ENCODE peak calls at places on chromosome 5, in seven cellular contexts. L is Panc1, T is neural crest cell, Y is endothelial cell, V is BJ, S is hepatocyte, C is progenitor cell of endocrine pancreas. Q is an unnamed sample.

GRCh38 chr5:3996871-3997410 is 401.3 kb downstream of the IRX1 start:
- DNase-seq in C (no peak), Y (no peak), S (no peak), L (no peak), T (no peak), V (no peak), Q (peak; percentile 33)

GRCh38 chr5:6026766-6027165 is 351.6 kb downstream of the MED10 start:
- DNase-seq in Y (no peak), L (no peak), S (no peak), T (no peak), V (no peak), C (no peak), Q (no peak)

GRCh38 chr5:71882826-71883744 is 164.0 kb downstream of the CARTPT start:
- DNase-seq in S (no peak), T (no peak), C (no peak), V (peak; percentile 53), L (no peak), Y (no peak), Q (no peak)

GRCh38 chr5:134084570-134084969 is 29.9 kb upstream of the TCF7 start:
- DNase-seq in C (no peak), T (no peak), Y (no peak), S (no peak), L (no peak), V (no peak), Q (no peak)

GRCh38 chr5:74865293-74865798 is 841 bp downstream of the FAM169A start:
- DNase-seq in S (peak; percentile 26), Y (no peak), V (no peak), C (no peak), L (no peak), T (no peak), Q (peak; percentile 22)

GRCh38 chr5:86748538-86749105 is 130.9 kb downstream of the COX7C start:
- DNase-seq in C (no peak), S (no peak), Y (no peak), L (no peak), V (no peak), T (no peak), Q (no peak)

GRCh38 chr5:612498-613424 is 621 bp downstream of the CEP72 start:
- DNase-seq in C (no peak), L (no peak), S (no peak), V (no peak), T (no peak), Y (peak; percentile 27), Q (no peak)

GRCh38 chr5:96663608-96664007 is 1.4 kb downstream of the CAST start:
- DNase-seq in L (no peak), S (no peak), Y (no peak), C (no peak), V (no peak), T (no peak), Q (no peak)

GRCh38 chr5:134445841-134446818 is 34.4 kb upstream of the CDKN2AIPNL start:
- DNase-seq in C (no peak), V (no peak), T (no peak), L (no peak), S (no peak), Y (no peak), Q (no peak)

GRCh38 chr5:146995878-146996277 is 117.3 kb upstream of the PPP2R2B start:
- DNase-seq in S (peak; percentile 16), C (no peak), V (no peak), T (no peak), Y (no peak), L (no peak), Q (no peak)

GRCh38 chr5:123001801-123002200 is 34.7 kb downstream of the PPIC start:
- DNase-seq in C (no peak), L (no peak), T (no peak), V (no peak), S (no peak), Y (no peak), Q (peak; percentile 29)

GRCh38 chr5:82523633-82524032 is 245.5 kb upstream of the RPS23 start:
- DNase-seq in C (no peak), T (no peak), V (no peak), S (no peak), Y (peak; percentile 6), L (no peak), Q (no peak)

GRCh38 chr5:78647838-78648358 is 674 bp downstream of the LHFPL2 start:
- DNase-seq in S (peak; percentile 78), C (no peak), V (no peak), Y (peak; percentile 59), L (no peak), T (peak; percentile 51), Q (no peak)

GRCh38 chr5:51272957-51273356 is 110.3 kb upstream of the ISL1 start:
- DNase-seq in C (no peak), S (no peak), L (no peak), Y (no peak), V (no peak), T (no peak), Q (no peak)

GRCh38 chr5:39231705-39232525 is 12.6 kb upstream of the FYB1 start:
- DNase-seq in C (no peak), V (no peak), Y (no peak), T (no peak), S (no peak), L (no peak), Q (no peak)

GRCh38 chr5:132420706-132421272 is 51.3 kb downstream of the SLC22A5 start:
- DNase-seq in L (no peak), S (no peak), T (no peak), V (no peak), C (no peak), Y (no peak), Q (no peak)

GRCh38 chr5:150066436-150066835 is 19.9 kb downstream of the CSF1R start:
- DNase-seq in T (no peak), L (no peak), V (no peak), Y (no peak), C (no peak), S (no peak), Q (no peak)

GRCh38 chr5:76476639-76477038 is 73.6 kb downstream of the IQGAP2 start:
- DNase-seq in Y (no peak), T (no peak), C (no peak), S (no peak), L (no peak), V (no peak), Q (no peak)

GRCh38 chr5:926416-927171 is 33.9 kb downstream of the TRIP13 start:
- DNase-seq in T (peak; percentile 56), V (no peak), C (peak; percentile 43), S (peak; percentile 68), L (no peak), Y (peak; percentile 64), Q (peak; percentile 73)

GRCh38 chr5:169011009-169011408 is 289.9 kb downstream of the SLIT3 start:
- DNase-seq in V (no peak), S (no peak), T (no peak), C (no peak), L (no peak), Y (no peak), Q (no peak)

GRCh38 chr5:179852993-179853547 is 5.5 kb downstream of the MRNIP start:
- DNase-seq in C (no peak), V (no peak), Y (no peak), S (no peak), T (no peak), L (no peak), Q (no peak)

GRCh38 chr5:133235696-133236426 is 184.0 kb downstream of the HSPA4 start:
- DNase-seq in T (no peak), V (no peak), C (no peak), S (no peak), Y (no peak), L (no peak), Q (no peak)

GRCh38 chr5:171647043-171647899 is 138.3 kb upstream of the SMIM23 start:
- DNase-seq in Y (no peak), C (no peak), L (no peak), V (no peak), S (peak; percentile 57), T (no peak), Q (peak; percentile 42)

GRCh38 chr5:61941637-61942036 is 364.4 kb upstream of the KIF2A start:
- DNase-seq in C (no peak), L (no peak), Y (no peak), S (no peak), V (no peak), T (no peak), Q (no peak)

GRCh38 chr5:160479926-160480325 is 58.3 kb downstream of the PTTG1 start:
- DNase-seq in L (peak; percentile 69), C (no peak), S (no peak), Y (no peak), T (no peak), V (peak; percentile 46), Q (no peak)

GRCh38 chr5:162052671-162053070 is 14.9 kb upstream of the GABRG2 start:
- DNase-seq in C (no peak), L (no peak), S (no peak), T (no peak), V (no peak), Y (no peak), Q (no peak)

GRCh38 chr5:77560677-77561263 is 68.7 kb upstream of the WDR41 start:
- DNase-seq in V (no peak), S (peak; percentile 62), L (peak; percentile 38), C (no peak), T (no peak), Y (peak; percentile 23), Q (no peak)

DNA sequence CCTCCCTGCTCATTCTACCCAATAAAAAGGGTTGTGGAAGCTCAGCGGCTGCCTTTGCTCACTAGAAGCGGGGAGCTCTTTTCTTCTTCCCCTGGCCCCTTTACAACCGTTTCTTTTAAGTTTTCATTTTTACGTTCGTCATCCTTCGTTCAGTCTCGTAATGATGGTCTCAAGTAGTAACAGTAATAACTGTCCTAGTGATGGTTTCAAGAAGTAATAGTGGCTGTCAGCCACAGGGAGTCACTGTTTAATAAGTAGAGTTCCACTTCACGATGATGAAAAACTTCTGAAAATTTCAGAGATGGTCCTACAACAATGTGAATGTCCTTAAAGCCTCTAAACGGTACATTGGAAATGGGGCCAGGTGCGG is 6.2 kb downstream of the UGT3A2 start:
- DNase-seq in S (no peak), T (no peak), L (no peak), C (no peak), V (no peak), Y (no peak), Q (no peak)
- TF ChIP-seq CTCF in S (peak; percentile 34), T (peak; percentile 33), L (peak; percentile 53), C (peak; percentile 23), V (peak; percentile 47), Y (no peak), Q (no peak)

GRCh38 chr5:7519564-7519963 is 123.6 kb downstream of the ADCY2 start:
- DNase-seq in S (no peak), T (no peak), L (no peak), V (no peak), Y (no peak), C (no peak), Q (no peak)

GRCh38 chr5:7517006-7517405 is 121.1 kb downstream of the ADCY2 start:
- DNase-seq in T (no peak), V (no peak), C (no peak), L (no peak), S (no peak), Y (no peak), Q (no peak)

GRCh38 chr5:7518947-7519560 is 123.1 kb downstream of the ADCY2 start:
- DNase-seq in Y (peak; percentile 40), L (no peak), T (no peak), S (peak; percentile 17), C (no peak), V (no peak), Q (peak; percentile 9)
- TF ChIP-seq CTCF in Y (no peak), L (no peak), T (peak; percentile 32), S (peak; percentile 7), C (peak; percentile 44), V (no peak), Q (peak; percentile 20)

GRCh38 chr5:137891849-137892248 is 2.6 kb downstream of the PKD2L2 start:
- DNase-seq in C (no peak), V (no peak), L (no peak), Y (no peak), T (no peak), S (no peak), Q (no peak)
- TF ChIP-seq CTCF in C (peak; percentile 35), V (no peak), L (peak; percentile 36), Y (peak; percentile 65), T (peak; percentile 53), S (no peak), Q (peak; percentile 28)

GRCh38 chr5:153782589-153783238 is 256.0 kb downstream of the FAM114A2 start:
- DNase-seq in L (no peak), T (no peak), V (no peak), Y (peak; percentile 60), C (no peak), S (peak; percentile 17), Q (no peak)
- TF ChIP-seq CTCF in L (no peak), T (no peak), V (no peak), Y (no peak), C (no peak), S (no peak), Q (no peak)